ENCODE peak calls at places on chromosomes 4 and X, in nine cellular contexts. C, P, J, B, W, O, A, K and Y are unnamed samples.

GRCh38 chr4:40621229-40621591 is 8.5 kb downstream of the RBM47 start:
- DNase-seq in W (no peak), A (no peak), B (no peak), K (no peak), O (no peak), J (no peak), C (no peak), P (no peak), Y (no peak)

GRCh38 chr4:90537491-90537890 is 410.3 kb downstream of the CCSER1 start:
- DNase-seq in O (peak), B (no peak), W (no peak), K (peak), J (no peak), A (no peak), C (no peak), P (no peak), Y (no peak)

GRCh38 chrX:107736781-107737531 is 38.6 kb downstream of the TSC22D3 start:
- DNase-seq in C (no peak), A (no peak), P (no peak), W (peak), B (no peak), O (peak), J (no peak), K (peak), Y (peak)

GRCh38 chr4:144421839-144422565 is 224.0 kb upstream of the HHIP start:
- DNase-seq in A (no peak), W (no peak), B (no peak), J (no peak), O (peak), P (no peak), K (no peak), C (no peak), Y (no peak)

GRCh38 chr4:8185280-8185679 is 13.8 kb upstream of the SH3TC1 start:
- DNase-seq in C (peak), A (no peak), B (no peak), O (peak), W (no peak), P (no peak), J (no peak), K (peak), Y (peak)

GRCh38 chr4:76990288-76991080 is 40.9 kb downstream of the SEPTIN11 start:
- DNase-seq in J (no peak), W (no peak), B (no peak), O (peak), A (no peak), P (peak), K (peak), C (peak), Y (no peak)

GRCh38 chr4:184424993-184425758 is 49.2 kb downstream of the IRF2 start:
- DNase-seq in J (no peak), W (no peak), C (peak), A (no peak), K (no peak), P (no peak), O (no peak), B (no peak), Y (no peak)

GRCh38 chr4:163072222-163072621 is 94.5 kb downstream of the NAF1 start:
- DNase-seq in C (no peak), W (no peak), J (no peak), B (no peak), O (no peak), K (no peak), P (no peak), A (no peak), Y (peak)

GRCh38 chr4:13322681-13323101 is 161.4 kb downstream of the RAB28 start:
- DNase-seq in C (peak), K (peak), O (peak), P (no peak), J (no peak), W (no peak), B (no peak), A (no peak), Y (peak)

GRCh38 chr4:138736362-138736761 is 279.2 kb upstream of the NOCT start:
- DNase-seq in A (no peak), P (no peak), W (no peak), C (peak), O (peak), B (no peak), J (no peak), K (peak), Y (peak)

GRCh38 chr4:2800691-2801596 is 8.1 kb downstream of the SH3BP2 start:
- DNase-seq in J (no peak), C (peak), A (peak), W (peak), O (peak), B (peak), K (peak), P (peak), Y (peak)

GRCh38 chrX:138026211-138026610 is 460.3 kb downstream of the ZIC3 start:
- DNase-seq in P (no peak), W (no peak), J (no peak), O (no peak), C (no peak), A (no peak), K (peak), B (no peak), Y (peak)

GRCh38 chr4:155600246-155600645 is 66.4 kb upstream of the GUCY1A1 start:
- DNase-seq in A (no peak), W (no peak), B (no peak), C (no peak), K (no peak), P (no peak), O (no peak), J (no peak), Y (no peak)

GRCh38 chrX:142089193-142089592 is 115.9 kb downstream of the MAGEC2 start:
- DNase-seq in A (no peak), O (peak), P (no peak), W (no peak), C (peak), B (no peak), J (no peak), K (peak), Y (peak)

GRCh38 chr4:55543858-55544257 is 2.9 kb downstream of the CLOCK start:
- DNase-seq in A (no peak), C (peak), J (no peak), B (no peak), W (no peak), O (peak), P (no peak), K (peak), Y (peak)

GRCh38 chr4:183130328-183131155 is 31.5 kb downstream of the WWC2 start:
- DNase-seq in A (no peak), P (no peak), K (peak), W (no peak), O (peak), B (no peak), C (peak), J (no peak), Y (peak)

DNA sequence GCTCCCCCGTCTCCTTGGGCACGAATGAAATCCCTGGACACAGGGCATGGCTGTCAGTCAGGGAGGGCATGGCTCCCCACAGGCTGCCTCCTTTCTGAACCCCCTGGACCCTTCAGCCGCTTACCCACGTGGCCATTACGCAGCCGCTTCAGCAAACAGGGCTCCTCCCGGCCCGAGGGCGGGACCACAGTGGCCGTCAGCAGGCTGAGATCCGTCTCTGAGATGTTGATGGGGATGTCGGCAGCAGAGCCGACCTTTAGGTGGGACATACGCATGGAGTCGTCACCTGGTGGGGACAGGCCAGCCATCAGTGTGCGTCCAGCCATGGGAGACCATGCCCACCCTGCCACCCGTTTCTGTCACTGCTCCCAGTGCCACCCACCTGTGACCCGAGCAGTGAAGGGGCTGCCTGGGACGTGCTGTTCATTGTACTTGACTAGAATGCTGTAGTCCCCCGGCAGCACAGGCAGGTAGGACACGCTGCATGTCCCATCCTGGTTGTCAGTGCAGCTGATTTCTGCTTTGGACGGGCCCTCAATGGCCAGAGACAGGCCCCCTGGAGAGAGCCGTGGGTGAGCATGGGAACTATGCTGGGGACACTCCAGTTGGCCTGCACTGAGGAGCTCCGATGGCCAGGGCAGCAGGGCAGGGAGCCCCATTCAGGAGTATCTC is 21.1 kb downstream of the FLNA start:
- DNase-seq in A (no peak), W (no peak), K (no peak), B (no peak), J (no peak), P (no peak), C (no peak), O (no peak), Y (no peak)
- TF ChIP-seq CTCF in A (no peak), W (no peak), K (no peak), B (no peak), J (no peak), P (no peak), C (no peak), O (no peak), Y (no peak)

DNA sequence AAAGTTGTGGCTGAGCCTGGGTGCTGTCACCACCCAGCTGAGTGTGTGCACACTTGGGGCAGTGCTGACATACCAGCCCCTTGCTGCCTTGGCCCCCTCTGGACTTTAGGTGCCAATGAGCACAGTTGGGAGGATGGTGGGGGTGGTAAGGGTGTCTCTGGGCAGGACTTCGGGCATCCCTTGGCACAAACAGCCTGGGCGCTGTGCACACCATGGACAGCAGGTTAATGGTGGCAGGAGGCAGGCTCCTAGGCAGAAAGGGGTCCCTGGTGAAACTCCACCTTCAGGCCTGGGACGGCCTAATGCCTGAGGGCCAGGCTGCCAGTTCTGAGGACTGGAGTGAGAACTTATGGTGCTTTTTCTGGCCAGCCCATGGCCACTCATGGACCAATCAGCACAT is 32.4 kb upstream of the TEX13C start:
- DNase-seq in O (no peak), A (no peak), B (no peak), K (no peak), J (no peak), P (no peak), C (no peak), W (no peak), Y (no peak)
- TF ChIP-seq CTCF in O (no peak), A (no peak), B (no peak), K (no peak), J (no peak), P (no peak), C (no peak), W (no peak), Y (no peak)

DNA sequence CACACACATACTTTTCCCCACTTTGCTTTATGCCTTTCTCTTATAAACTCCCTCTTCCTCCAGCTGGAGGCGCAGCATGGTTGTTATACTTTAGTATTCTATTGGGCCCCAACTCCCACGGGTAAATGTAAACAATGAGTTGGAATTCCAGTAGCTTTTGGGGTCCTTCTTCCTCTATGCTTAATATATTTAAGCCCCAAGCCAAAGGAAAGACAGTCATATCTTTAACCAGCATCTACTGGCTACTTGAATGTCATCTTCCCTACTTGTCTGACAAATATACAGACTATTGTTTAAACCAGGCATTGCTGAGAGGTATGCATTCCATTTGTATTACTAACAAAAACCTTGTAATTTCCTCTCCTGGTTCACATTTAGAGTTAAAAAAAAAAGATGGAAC is 72.9 kb downstream of the WDR19 start:
- DNase-seq in B (no peak), P (no peak), J (no peak), K (peak), W (no peak), O (peak), C (peak), A (no peak), Y (peak)
- TF ChIP-seq CTCF in B (no peak), P (no peak), J (no peak), K (peak), W (peak), O (peak), C (peak), A (peak), Y (no peak)

GRCh38 chrX:150408561-150408960 is 45.4 kb downstream of the MAMLD1 start:
- DNase-seq in O (peak), B (no peak), A (no peak), J (no peak), P (no peak), C (peak), W (no peak), K (no peak), Y (no peak)

GRCh38 chrX:150405006-150405405 is 41.9 kb downstream of the MAMLD1 start:
- DNase-seq in A (no peak), P (no peak), W (no peak), C (peak), J (no peak), O (no peak), K (no peak), B (no peak), Y (no peak)

GRCh38 chrX:150406559-150406958 is 43.4 kb downstream of the MAMLD1 start:
- DNase-seq in B (no peak), P (no peak), W (no peak), C (peak), K (no peak), J (no peak), O (no peak), A (no peak), Y (no peak)

GRCh38 chrX:150408007-150408406 is 44.9 kb downstream of the MAMLD1 start:
- DNase-seq in C (no peak), A (no peak), B (no peak), O (no peak), P (no peak), K (no peak), W (no peak), J (no peak), Y (no peak)

DNA sequence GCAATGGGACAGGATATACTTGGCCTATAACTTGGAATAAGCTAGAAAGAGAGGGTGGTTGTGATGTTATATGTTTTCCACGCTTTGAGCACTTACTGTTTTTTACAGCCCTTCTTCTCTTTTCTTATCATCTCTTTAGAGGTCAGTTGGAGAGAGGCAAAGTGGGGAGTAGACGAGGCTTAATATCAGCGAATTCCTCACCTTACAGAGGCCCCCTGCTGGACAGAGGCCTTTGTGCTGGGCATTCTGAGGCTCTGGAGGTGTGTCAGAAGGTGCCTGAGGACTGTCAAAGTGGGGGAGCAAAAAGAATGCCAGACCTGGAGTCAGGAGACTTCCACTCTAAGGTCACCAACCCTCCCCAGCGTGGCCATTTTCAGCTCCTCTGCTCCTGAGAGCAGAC is 42.5 kb downstream of the MAMLD1 start:
- DNase-seq in W (peak), O (no peak), P (no peak), J (no peak), A (peak), K (no peak), C (no peak), B (no peak), Y (peak)
- TF ChIP-seq CTCF in W (peak), O (peak), P (no peak), J (no peak), A (peak), K (peak), C (peak), B (no peak), Y (no peak)

DNA sequence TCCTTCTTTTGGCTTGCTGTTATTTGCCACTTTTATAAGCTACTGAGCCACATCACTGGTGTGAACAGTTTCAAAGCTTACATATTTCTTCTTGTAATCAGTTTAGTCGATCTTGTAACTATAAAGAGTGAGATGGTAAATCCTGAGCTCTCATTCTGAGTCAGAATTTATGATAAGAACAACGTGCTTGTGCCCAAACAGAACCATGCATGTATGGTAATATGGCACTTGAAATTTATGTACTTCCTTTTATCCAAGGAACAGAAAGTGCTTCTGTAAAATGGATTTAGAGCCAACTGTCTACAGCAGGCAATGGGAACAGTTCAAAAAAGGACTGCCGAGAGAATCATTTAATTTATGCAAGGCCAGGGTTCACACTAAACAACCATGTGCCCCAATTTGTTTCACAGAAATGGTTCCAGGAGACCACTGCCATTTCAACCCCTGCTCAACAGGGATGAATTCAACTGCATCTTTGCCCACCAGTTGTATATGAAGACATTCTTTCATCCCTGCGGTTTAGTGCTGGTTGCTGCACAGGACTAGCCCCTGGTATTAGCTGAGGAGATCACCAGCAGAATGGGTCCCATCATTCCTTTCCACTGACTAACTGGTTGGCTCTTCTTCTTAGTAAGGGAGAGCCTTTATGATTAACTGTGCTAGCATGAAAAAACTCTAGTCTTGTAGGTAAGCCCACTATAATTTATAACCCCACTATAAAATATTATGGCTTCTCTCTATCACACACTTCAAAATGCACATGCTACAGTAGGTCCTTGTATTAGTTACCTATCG is 162.9 kb upstream of the PGRMC2 start:
- DNase-seq in B (no peak), J (no peak), O (no peak), A (no peak), K (no peak), W (no peak), C (peak), P (no peak), Y (no peak)
- TF ChIP-seq CTCF in B (no peak), J (no peak), O (no peak), A (no peak), K (no peak), W (no peak), C (no peak), P (no peak), Y (no peak)

GRCh38 chrX:46683023-46683422 is 75.9 kb downstream of the SLC9A7 start:
- DNase-seq in O (peak), P (no peak), C (peak), A (no peak), K (no peak), J (no peak), W (no peak), B (no peak), Y (no peak)
- TF ChIP-seq CTCF in O (peak), P (no peak), C (no peak), A (no peak), K (peak), J (no peak), W (no peak), B (no peak), Y (no peak)

GRCh38 chr4:83484500-83485431 is at the start of gene ABRAXAS1:
- DNase-seq in A (peak), P (peak), O (peak), W (peak), B (peak), K (peak), C (peak), J (peak), Y (peak)

GRCh38 chr4:83486457-83487129 is 1.7 kb upstream of the ABRAXAS1 start:
- DNase-seq in K (no peak), B (no peak), C (no peak), W (no peak), J (no peak), A (no peak), O (no peak), P (no peak), Y (no peak)

GRCh38 chr4:83490876-83491450 is 6.1 kb upstream of the ABRAXAS1 start:
- DNase-seq in J (no peak), O (peak), P (no peak), A (no peak), B (no peak), W (no peak), C (peak), K (peak), Y (peak)

DNA sequence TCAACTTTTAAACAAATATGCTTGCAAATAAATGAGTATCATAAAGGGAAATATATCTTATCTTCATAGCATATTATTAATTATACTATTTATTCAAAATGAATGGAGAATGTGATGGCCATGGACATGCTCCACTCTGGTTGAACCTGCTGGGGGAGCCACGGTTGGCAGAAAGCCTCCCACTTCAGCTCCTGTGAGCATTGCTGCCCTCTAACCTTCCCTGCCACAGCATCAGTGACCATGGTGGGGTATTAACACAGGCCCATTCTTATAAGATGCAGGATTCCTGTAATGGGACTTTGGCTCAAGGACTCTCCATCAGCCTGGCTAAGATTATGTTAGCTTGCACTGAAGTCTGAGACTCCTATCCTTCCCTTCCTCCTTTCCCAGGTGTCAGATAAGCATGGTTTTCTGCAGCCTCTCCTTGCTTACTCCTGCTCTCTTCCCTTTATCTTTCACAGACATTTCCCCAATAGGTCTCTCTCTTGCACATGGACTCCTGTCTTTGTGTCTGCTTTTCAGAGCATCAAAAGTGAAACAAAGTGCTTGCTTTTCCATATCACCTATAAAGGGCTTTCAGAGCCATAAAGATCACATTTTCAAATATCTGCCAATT is 4.9 kb upstream of the ABRAXAS1 start:
- DNase-seq in C (no peak), A (peak), K (no peak), P (no peak), O (no peak), W (peak), J (no peak), B (no peak), Y (no peak)
- TF ChIP-seq CTCF in C (no peak), A (peak), K (no peak), P (no peak), O (no peak), W (peak), J (no peak), B (no peak), Y (no peak)

DNA sequence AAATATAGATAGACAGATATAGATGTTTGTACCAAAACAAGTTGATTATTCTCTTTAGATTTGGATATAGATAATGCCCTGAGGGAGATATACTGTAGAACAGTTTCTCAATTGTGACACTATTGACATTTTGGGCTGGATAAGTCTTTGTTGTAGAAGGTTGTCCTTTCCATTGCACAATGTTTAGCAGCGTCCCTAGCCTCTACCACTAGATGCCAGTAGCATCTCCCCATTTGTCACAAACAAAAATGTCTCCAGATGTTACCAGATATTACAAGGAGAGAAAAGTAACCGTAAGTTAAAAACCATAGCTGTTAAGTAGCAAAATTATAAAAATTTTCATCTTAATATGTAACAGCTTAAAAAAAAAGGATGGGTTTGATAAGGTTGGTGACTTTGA is 2595.3 kb downstream of the ARAP2 start:
- DNase-seq in C (peak), A (peak), K (peak), B (no peak), P (no peak), W (peak), O (peak), J (no peak), Y (peak)
- TF ChIP-seq CTCF in C (peak), A (peak), K (peak), B (no peak), P (no peak), W (peak), O (peak), J (no peak), Y (peak)